ENCODE peak calls at places on chromosomes 3 and 15, in four cellular contexts. H is hepatocyte, V is fibroblast of lung, C is tibial artery. F is an unnamed sample.

GRCh38 chr3:181358060-181358459 is 353.7 kb upstream of the SOX2 start:
- DNase-seq in H (no peak), V (no peak), C (no peak), F (no peak)

GRCh38 chr3:149459491-149460057 is 14.9 kb upstream of the TM4SF4 start:
- DNase-seq in H (no peak), V (no peak), C (no peak), F (no peak)

GRCh38 chr3:21654662-21655061 is 96.3 kb downstream of the ZNF385D start:
- DNase-seq in H (no peak), V (peak), C (no peak), F (no peak)

GRCh38 chr3:88610820-88611219 is 461.1 kb downstream of the C3orf38 start:
- DNase-seq in H (no peak), V (no peak), C (no peak), F (no peak)

GRCh38 chr15:87496109-87496508 is 760.4 kb downstream of the NTRK3 start:
- DNase-seq in H (no peak), V (no peak), C (no peak), F (no peak)

GRCh38 chr15:67085818-67086649 is 20.6 kb downstream of the SMAD3 start:
- DNase-seq in H (no peak), V (peak), C (no peak), F (no peak)

GRCh38 chr3:113249111-113249510 is 37.8 kb downstream of the BOC start:
- DNase-seq in H (no peak), V (peak), C (no peak), F (no peak)

GRCh38 chr3:68306571-68306970 is 625.8 kb downstream of the TAFA4 start:
- DNase-seq in H (peak), V (no peak), C (no peak), F (no peak)

GRCh38 chr15:22956257-22956979 is 23.8 kb downstream of the CYFIP1 start:
- DNase-seq in H (no peak), V (peak), C (peak), F (no peak)

GRCh38 chr3:120450914-120451669 is at the start of gene FSTL1:
- DNase-seq in H (peak), V (peak), C (peak), F (no peak)

GRCh38 chr3:50503504-50503903 is at the start of gene CACNA2D2:
- DNase-seq in H (peak), V (no peak), C (peak), F (no peak)

GRCh38 chr15:80090041-80090440 is 30.6 kb downstream of the ZFAND6 start:
- DNase-seq in H (no peak), V (no peak), C (no peak), F (no peak)

GRCh38 chr3:112555535-112556170 is 6.1 kb downstream of the ATG3 start:
- DNase-seq in H (no peak), V (peak), C (no peak), F (no peak)

GRCh38 chr3:156675744-156676466 is 1.5 kb downstream of the TIPARP start:
- DNase-seq in H (peak), V (peak), C (peak), F (peak)

GRCh38 chr3:9831253-9831652 is 12.6 kb downstream of the RPUSD3 start:
- DNase-seq in H (no peak), V (no peak), C (no peak), F (no peak)

GRCh38 chr3:414063-414462 is 217.5 kb downstream of the CHL1 start:
- DNase-seq in H (peak), V (peak), C (no peak), F (no peak)

GRCh38 chr3:195612075-195612800 is 28.5 kb upstream of the APOD start:
- DNase-seq in H (no peak), V (no peak), C (peak), F (no peak)

GRCh38 chr3:71101014-71101413 is 482.5 kb downstream of the FOXP1 start:
- DNase-seq in H (no peak), V (no peak), C (no peak), F (no peak)

GRCh38 chr3:186102687-186103086 is 6.2 kb downstream of the ETV5 start:
- DNase-seq in H (peak), V (peak), C (no peak), F (no peak)

GRCh38 chr15:68114356-68114755 is 60.2 kb downstream of the PIAS1 start:
- DNase-seq in H (no peak), V (peak), C (no peak), F (no peak)

GRCh38 chr15:67022587-67022986 is 42.8 kb upstream of the SMAD3 start:
- DNase-seq in H (no peak), V (no peak), C (no peak), F (no peak)

GRCh38 chr15:56653787-56654186 is 79.5 kb downstream of the ZNF280D start:
- DNase-seq in H (peak), V (no peak), C (no peak), F (no peak)

GRCh38 chr15:74422723-74423442 is 10.9 kb downstream of the SEMA7A start:
- DNase-seq in H (no peak), V (peak), C (no peak), F (no peak)

GRCh38 chr15:74340139-74340538 is 27.3 kb downstream of the CYP11A1 start:
- DNase-seq in H (no peak), V (peak), C (peak), F (no peak)

GRCh38 chr3:161096771-161097367 is 8.3 kb downstream of the B3GALNT1 start:
- DNase-seq in H (no peak), V (no peak), C (no peak), F (no peak)

GRCh38 chr3:8837172-8837571 is 67.8 kb upstream of the OXTR start:
- DNase-seq in H (no peak), V (peak), C (no peak), F (no peak)

GRCh38 chr3:49539659-49540560 is 14.4 kb upstream of the BSN start:
- DNase-seq in H (peak), V (peak), C (peak), F (peak)

GRCh38 chr3:42134867-42135464 is 43.8 kb downstream of the TRAK1 start:
- DNase-seq in H (peak), V (no peak), C (no peak), F (no peak)

GRCh38 chr3:98986073-98986472 is 84.6 kb upstream of the DCBLD2 start:
- DNase-seq in H (peak), V (peak), C (no peak), F (no peak)
- H3K4me3 ChIP-seq in H (no peak), V (no peak), C (no peak), F (no peak)

GRCh38 chr15:31365032-31365654 is 38.5 kb downstream of the KLF13 start:
- DNase-seq in H (no peak), V (no peak), C (no peak), F (no peak)
- H3K4me3 ChIP-seq in H (no peak), V (no peak), C (peak), F (peak)

GRCh38 chr3:123802007-123802630 is 82.0 kb downstream of the MYLK start:
- DNase-seq in H (no peak), V (no peak), C (no peak), F (no peak)

GRCh38 chr3:123798540-123798939 is 85.6 kb downstream of the MYLK start:
- DNase-seq in H (no peak), V (peak), C (no peak), F (no peak)

GRCh38 chr3:123800352-123800682 is 83.8 kb downstream of the MYLK start:
- DNase-seq in H (no peak), V (no peak), C (no peak), F (no peak)

GRCh38 chr3:123801474-123801873 is 82.7 kb downstream of the MYLK start:
- DNase-seq in H (no peak), V (no peak), C (no peak), F (no peak)

DNA sequence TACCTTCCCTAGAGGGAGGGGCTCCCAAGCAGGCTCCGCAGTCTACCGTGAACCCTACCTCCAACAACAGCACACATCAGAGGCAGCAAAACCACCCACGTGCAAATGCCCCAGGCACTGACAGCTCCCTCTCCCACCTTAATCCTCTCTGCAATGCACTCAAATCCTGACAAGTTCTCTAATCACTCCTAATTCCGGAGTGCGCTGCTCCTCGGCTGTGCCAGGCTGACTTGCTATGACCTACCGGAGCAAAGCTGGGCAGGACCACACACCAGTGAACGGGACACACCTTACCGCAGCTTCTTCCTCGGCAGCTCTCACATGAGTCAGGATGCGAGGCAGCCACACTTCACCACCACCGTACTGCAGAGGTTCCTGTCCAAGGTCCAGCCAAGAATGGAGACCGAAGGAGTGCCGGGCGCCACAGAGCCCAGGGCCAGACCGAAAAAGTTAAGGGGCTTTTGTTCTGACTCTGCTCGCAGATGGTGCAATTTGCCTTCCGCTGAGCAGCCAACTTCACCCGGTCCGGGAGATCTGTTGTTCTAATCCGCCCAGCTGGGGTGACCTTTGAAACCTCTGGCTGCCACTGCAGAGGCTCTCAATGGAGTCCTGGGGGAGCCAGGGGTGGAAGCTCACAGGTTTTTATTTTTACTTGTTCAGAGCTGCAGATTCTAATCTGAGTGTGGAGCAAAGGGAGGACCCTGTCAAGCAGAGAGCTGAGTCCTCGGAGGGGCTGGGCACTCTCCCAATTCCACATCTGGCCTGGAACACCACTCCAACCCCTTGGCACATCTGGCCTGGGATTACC is 84.4 kb downstream of the MYLK start:
- DNase-seq in H (peak), V (peak), C (no peak), F (no peak)
- H3K4me3 ChIP-seq in H (no peak), V (peak), C (no peak), F (peak)

GRCh38 chr15:32028921-32029320 is 1.4 kb upstream of the CHRNA7 start:
- DNase-seq in H (no peak), V (no peak), C (no peak), F (no peak)

GRCh38 chr15:32033186-32033890 is 3.0 kb downstream of the CHRNA7 start:
- DNase-seq in H (no peak), V (no peak), C (no peak), F (no peak)

GRCh38 chr15:32029862-32030781 is at the start of gene CHRNA7:
- DNase-seq in H (peak), V (peak), C (no peak), F (no peak)

GRCh38 chr15:32030795-32031194 is 480 bp downstream of the CHRNA7 start:
- DNase-seq in H (peak), V (peak), C (no peak), F (no peak)

DNA sequence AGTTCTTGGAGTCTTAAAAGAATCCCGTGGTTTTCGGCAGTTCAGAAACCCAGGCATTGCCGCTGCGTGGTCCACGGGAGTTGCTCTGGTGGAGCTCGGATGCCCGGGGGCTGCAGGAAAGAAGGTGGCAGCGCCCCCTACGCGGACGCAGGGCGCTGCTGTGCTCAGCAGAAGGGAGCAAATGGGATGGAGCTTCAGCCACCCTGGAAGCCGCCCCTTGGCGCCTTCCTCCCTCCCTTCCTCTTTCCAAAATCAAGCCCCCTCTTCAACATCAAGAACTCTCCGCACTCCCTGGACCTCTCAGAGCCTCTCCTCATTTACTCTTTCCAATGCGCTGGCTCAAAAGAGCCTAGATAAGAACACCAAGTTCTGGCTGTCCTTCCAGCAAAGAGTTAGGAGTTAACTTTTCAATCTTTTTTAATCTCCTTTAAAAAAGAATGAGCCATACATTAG is 880 bp upstream of the CHRNA7 start:
- DNase-seq in H (peak), V (peak), C (no peak), F (no peak)
- H3K4me3 ChIP-seq in H (peak), V (no peak), C (peak), F (peak)